ENCODE peak calls at places on chromosomes 1 and 21, in five cellular contexts. One of them, this sample, is unnamed.

GRCh38 chr21:30434033-30434631 is 4.1 kb downstream of the KRTAP13-4 start:
- DNase-seq in cardiac muscle cell: peak
- DNase-seq in fibroblast of mammary gland: peak
- DNase-seq in fibroblast of lung: peak
- DNase-seq in AG04450: no peak
- DNase-seq in this sample: peak

GRCh38 chr1:67710417-67710816 is 25.4 kb downstream of the GADD45A start:
- DNase-seq in cardiac muscle cell: no peak
- DNase-seq in fibroblast of mammary gland: peak
- DNase-seq in fibroblast of lung: peak
- DNase-seq in AG04450: no peak
- DNase-seq in this sample: peak

GRCh38 chr1:178361847-178362246 is 134.9 kb downstream of the CLEC20A start:
- DNase-seq in cardiac muscle cell: no peak
- DNase-seq in fibroblast of mammary gland: no peak
- DNase-seq in fibroblast of lung: no peak
- DNase-seq in AG04450: no peak
- DNase-seq in this sample: no peak

GRCh38 chr1:156803086-156803851 is 13.4 kb downstream of the SH2D2A start:
- DNase-seq in cardiac muscle cell: no peak
- DNase-seq in fibroblast of mammary gland: no peak
- DNase-seq in fibroblast of lung: no peak
- DNase-seq in AG04450: no peak
- DNase-seq in this sample: no peak

GRCh38 chr1:98661544-98662353 is at the start of gene SNX7:
- DNase-seq in cardiac muscle cell: peak
- DNase-seq in fibroblast of mammary gland: peak
- DNase-seq in fibroblast of lung: peak
- DNase-seq in AG04450: peak
- DNase-seq in this sample: peak

GRCh38 chr1:245512181-245512888 is 357.6 kb downstream of the KIF26B start:
- DNase-seq in cardiac muscle cell: no peak
- DNase-seq in fibroblast of mammary gland: peak
- DNase-seq in fibroblast of lung: peak
- DNase-seq in AG04450: no peak
- DNase-seq in this sample: peak

GRCh38 chr21:41547111-41547510 is 39.2 kb upstream of the TMPRSS2 start:
- DNase-seq in cardiac muscle cell: no peak
- DNase-seq in fibroblast of mammary gland: no peak
- DNase-seq in fibroblast of lung: no peak
- DNase-seq in AG04450: no peak
- DNase-seq in this sample: no peak

GRCh38 chr1:43271186-43272118 is 1.7 kb downstream of the TMEM125 start:
- DNase-seq in cardiac muscle cell: no peak
- DNase-seq in fibroblast of mammary gland: peak
- DNase-seq in fibroblast of lung: peak
- DNase-seq in AG04450: no peak
- DNase-seq in this sample: no peak

GRCh38 chr21:25733859-25734653 is 648 bp downstream of the ATP5PF start:
- DNase-seq in cardiac muscle cell: peak
- DNase-seq in fibroblast of mammary gland: peak
- DNase-seq in fibroblast of lung: peak
- DNase-seq in AG04450: peak
- DNase-seq in this sample: peak

GRCh38 chr1:20981903-20982695 is 194.6 kb downstream of the EIF4G3 start:
- DNase-seq in cardiac muscle cell: peak
- DNase-seq in fibroblast of mammary gland: peak
- DNase-seq in fibroblast of lung: peak
- DNase-seq in AG04450: no peak
- DNase-seq in this sample: peak

GRCh38 chr1:9129391-9130041 is 614 bp upstream of the GPR157 start:
- DNase-seq in cardiac muscle cell: peak
- DNase-seq in fibroblast of mammary gland: peak
- DNase-seq in fibroblast of lung: peak
- DNase-seq in AG04450: no peak
- DNase-seq in this sample: peak

GRCh38 chr1:245094092-245094491 is 60.7 kb upstream of the KIF26B start:
- DNase-seq in cardiac muscle cell: no peak
- DNase-seq in fibroblast of mammary gland: no peak
- DNase-seq in fibroblast of lung: no peak
- DNase-seq in AG04450: no peak
- DNase-seq in this sample: no peak

GRCh38 chr1:78651247-78651646 is 1.6 kb downstream of the IFI44 start:
- DNase-seq in cardiac muscle cell: no peak
- DNase-seq in fibroblast of mammary gland: peak
- DNase-seq in fibroblast of lung: peak
- DNase-seq in AG04450: no peak
- DNase-seq in this sample: no peak

GRCh38 chr1:61253059-61253735 is 170.8 kb downstream of the NFIA start:
- DNase-seq in cardiac muscle cell: peak
- DNase-seq in fibroblast of mammary gland: peak
- DNase-seq in fibroblast of lung: peak
- DNase-seq in AG04450: no peak
- DNase-seq in this sample: peak

GRCh38 chr1:25712299-25712970 is 87.6 kb upstream of the SELENON start:
- DNase-seq in cardiac muscle cell: no peak
- DNase-seq in fibroblast of mammary gland: no peak
- DNase-seq in fibroblast of lung: no peak
- DNase-seq in AG04450: no peak
- DNase-seq in this sample: no peak

GRCh38 chr1:18902523-18903312 is at the start of gene ALDH4A1:
- DNase-seq in cardiac muscle cell: peak
- DNase-seq in fibroblast of mammary gland: peak
- DNase-seq in fibroblast of lung: peak
- DNase-seq in AG04450: peak
- DNase-seq in this sample: peak

GRCh38 chr1:112904071-112904830 is 51.7 kb downstream of the SLC16A1 start:
- DNase-seq in cardiac muscle cell: no peak
- DNase-seq in fibroblast of mammary gland: peak
- DNase-seq in fibroblast of lung: peak
- DNase-seq in AG04450: peak
- DNase-seq in this sample: peak

GRCh38 chr1:42777860-42778259 is 6.9 kb upstream of the TMEM269 start:
- DNase-seq in cardiac muscle cell: peak
- DNase-seq in fibroblast of mammary gland: peak
- DNase-seq in fibroblast of lung: no peak
- DNase-seq in AG04450: no peak
- DNase-seq in this sample: peak

GRCh38 chr1:231818342-231818741 is 191.8 kb downstream of the DISC1 start:
- DNase-seq in cardiac muscle cell: peak
- DNase-seq in fibroblast of mammary gland: peak
- DNase-seq in fibroblast of lung: no peak
- DNase-seq in AG04450: no peak
- DNase-seq in this sample: peak

GRCh38 chr1:216310776-216311175 is 112.5 kb downstream of the USH2A start:
- DNase-seq in cardiac muscle cell: peak
- DNase-seq in fibroblast of mammary gland: peak
- DNase-seq in fibroblast of lung: peak
- DNase-seq in AG04450: peak
- DNase-seq in this sample: peak

GRCh38 chr21:39153842-39154241 is 29.4 kb downstream of the PSMG1 start:
- DNase-seq in cardiac muscle cell: no peak
- DNase-seq in fibroblast of mammary gland: no peak
- DNase-seq in fibroblast of lung: no peak
- DNase-seq in AG04450: no peak
- DNase-seq in this sample: no peak

GRCh38 chr21:44946254-44947041 is 6.6 kb downstream of the SLX9 start:
- DNase-seq in cardiac muscle cell: no peak
- DNase-seq in fibroblast of mammary gland: no peak
- DNase-seq in fibroblast of lung: no peak
- DNase-seq in AG04450: no peak
- DNase-seq in this sample: no peak

GRCh38 chr1:75908717-75909152 is 23.5 kb downstream of the ASB17 start:
- DNase-seq in cardiac muscle cell: peak
- DNase-seq in fibroblast of mammary gland: peak
- DNase-seq in fibroblast of lung: peak
- DNase-seq in AG04450: peak
- DNase-seq in this sample: peak

GRCh38 chr1:167178831-167179230 is 41.9 kb upstream of the POU2F1 start:
- DNase-seq in cardiac muscle cell: no peak
- DNase-seq in fibroblast of mammary gland: no peak
- DNase-seq in fibroblast of lung: no peak
- DNase-seq in AG04450: no peak
- DNase-seq in this sample: no peak

GRCh38 chr1:117555806-117556205 is 50.0 kb upstream of the TENT5C start:
- DNase-seq in cardiac muscle cell: no peak
- DNase-seq in fibroblast of mammary gland: no peak
- DNase-seq in fibroblast of lung: no peak
- DNase-seq in AG04450: no peak
- DNase-seq in this sample: no peak

GRCh38 chr21:45432575-45433255 is 27.8 kb downstream of the COL18A1 start:
- DNase-seq in cardiac muscle cell: no peak
- DNase-seq in fibroblast of mammary gland: peak
- DNase-seq in fibroblast of lung: peak
- DNase-seq in AG04450: no peak
- DNase-seq in this sample: peak

GRCh38 chr21:16840549-16840948 is 672.3 kb upstream of the CXADR start:
- DNase-seq in cardiac muscle cell: no peak
- DNase-seq in fibroblast of mammary gland: no peak
- DNase-seq in fibroblast of lung: no peak
- DNase-seq in AG04450: no peak
- DNase-seq in this sample: no peak

GRCh38 chr1:95583811-95584210 is 349.8 kb downstream of the RWDD3 start:
- DNase-seq in cardiac muscle cell: peak
- DNase-seq in fibroblast of mammary gland: no peak
- DNase-seq in fibroblast of lung: no peak
- DNase-seq in AG04450: no peak
- DNase-seq in this sample: no peak

GRCh38 chr1:43653893-43654292 is 3.9 kb downstream of the KDM4A start:
- DNase-seq in cardiac muscle cell: no peak
- DNase-seq in fibroblast of mammary gland: no peak
- DNase-seq in fibroblast of lung: no peak
- DNase-seq in AG04450: no peak
- DNase-seq in this sample: no peak

GRCh38 chr1:109115685-109116084 is 1.8 kb downstream of the ELAPOR1 start:
- DNase-seq in cardiac muscle cell: no peak
- DNase-seq in fibroblast of mammary gland: no peak
- DNase-seq in fibroblast of lung: no peak
- DNase-seq in AG04450: no peak
- DNase-seq in this sample: no peak

GRCh38 chr1:169468982-169469381 is 16.8 kb downstream of the SLC19A2 start:
- DNase-seq in cardiac muscle cell: no peak
- DNase-seq in fibroblast of mammary gland: peak
- DNase-seq in fibroblast of lung: peak
- DNase-seq in AG04450: no peak
- DNase-seq in this sample: peak

GRCh38 chr1:71804140-71804539 is 478.2 kb downstream of the NEGR1 start:
- DNase-seq in cardiac muscle cell: no peak
- DNase-seq in fibroblast of mammary gland: peak
- DNase-seq in fibroblast of lung: no peak
- DNase-seq in AG04450: no peak
- DNase-seq in this sample: no peak

GRCh38 chr1:232805269-232806070 is at the start of gene MAP10:
- DNase-seq in cardiac muscle cell: peak
- DNase-seq in fibroblast of mammary gland: peak
- DNase-seq in fibroblast of lung: peak
- DNase-seq in AG04450: peak
- DNase-seq in this sample: peak

DNA sequence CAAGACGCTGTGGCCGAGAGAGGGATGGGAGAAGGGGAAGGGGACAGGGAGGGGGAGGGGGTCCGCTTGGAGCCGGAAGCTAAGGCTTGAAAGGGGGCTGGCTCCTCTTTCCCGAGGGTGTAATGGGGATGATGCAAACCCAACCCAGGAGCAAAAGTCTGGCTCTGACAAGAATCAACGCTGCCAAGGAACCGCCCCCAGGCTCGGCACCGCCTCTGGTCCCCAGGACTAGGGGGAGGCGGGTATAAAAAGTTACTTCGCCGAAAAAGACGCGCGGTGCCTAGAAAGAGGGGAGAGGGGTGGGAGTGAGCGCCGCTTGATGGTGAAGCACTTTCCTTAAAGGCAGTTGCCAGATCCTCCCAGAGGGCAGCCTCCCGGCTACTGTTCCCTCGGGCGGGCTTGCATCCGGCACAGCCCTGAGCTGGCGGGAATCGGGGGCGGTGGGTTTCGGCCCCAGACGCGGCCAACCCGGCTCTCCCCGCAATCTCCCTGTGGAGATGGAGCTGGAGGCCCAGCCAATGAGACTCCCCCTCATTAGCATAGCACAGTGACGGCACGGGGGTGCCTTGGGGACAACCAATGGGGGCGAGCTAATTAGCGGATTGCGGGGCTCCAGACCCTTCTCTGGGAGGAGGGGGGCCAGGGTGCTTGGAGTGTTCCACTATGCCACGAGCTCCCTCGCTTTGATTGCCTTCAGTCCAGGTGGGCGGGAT is at the start of gene KCNT2:
- DNase-seq in cardiac muscle cell: peak
- DNase-seq in fibroblast of mammary gland: peak
- DNase-seq in fibroblast of lung: peak
- DNase-seq in AG04450: peak
- DNase-seq in this sample: peak
- H3K4me3 ChIP-seq in cardiac muscle cell: peak
- H3K4me3 ChIP-seq in fibroblast of mammary gland: peak
- H3K4me3 ChIP-seq in fibroblast of lung: peak
- H3K4me3 ChIP-seq in AG04450: peak
- H3K4me3 ChIP-seq in this sample: peak

GRCh38 chr1:160910351-160910750 is 25.4 kb upstream of the ITLN1 start:
- DNase-seq in cardiac muscle cell: no peak
- DNase-seq in fibroblast of mammary gland: no peak
- DNase-seq in fibroblast of lung: no peak
- DNase-seq in AG04450: no peak
- DNase-seq in this sample: no peak
- H3K4me3 ChIP-seq in cardiac muscle cell: no peak
- H3K4me3 ChIP-seq in fibroblast of mammary gland: no peak
- H3K4me3 ChIP-seq in fibroblast of lung: no peak
- H3K4me3 ChIP-seq in AG04450: no peak
- H3K4me3 ChIP-seq in this sample: no peak

GRCh38 chr1:230713138-230713537 is 784 bp downstream of the AGT start:
- DNase-seq in cardiac muscle cell: no peak
- DNase-seq in fibroblast of mammary gland: no peak
- DNase-seq in fibroblast of lung: no peak
- DNase-seq in AG04450: no peak
- DNase-seq in this sample: no peak
- H3K4me3 ChIP-seq in cardiac muscle cell: no peak
- H3K4me3 ChIP-seq in fibroblast of mammary gland: no peak
- H3K4me3 ChIP-seq in fibroblast of lung: no peak
- H3K4me3 ChIP-seq in AG04450: no peak
- H3K4me3 ChIP-seq in this sample: no peak

GRCh38 chr1:206683313-206683712 is 1.4 kb upstream of the MAPKAPK2 start:
- DNase-seq in cardiac muscle cell: no peak
- DNase-seq in fibroblast of mammary gland: no peak
- DNase-seq in fibroblast of lung: no peak
- DNase-seq in AG04450: no peak
- DNase-seq in this sample: no peak

GRCh38 chr1:206684478-206685255 is at the start of gene MAPKAPK2:
- DNase-seq in cardiac muscle cell: peak
- DNase-seq in fibroblast of mammary gland: peak
- DNase-seq in fibroblast of lung: peak
- DNase-seq in AG04450: no peak
- DNase-seq in this sample: peak

GRCh38 chr1:206685256-206685748 is 597 bp downstream of the MAPKAPK2 start:
- DNase-seq in cardiac muscle cell: peak
- DNase-seq in fibroblast of mammary gland: peak
- DNase-seq in fibroblast of lung: no peak
- DNase-seq in AG04450: no peak
- DNase-seq in this sample: peak

GRCh38 chr1:206682111-206682510 is 2.6 kb upstream of the MAPKAPK2 start:
- DNase-seq in cardiac muscle cell: no peak
- DNase-seq in fibroblast of mammary gland: peak
- DNase-seq in fibroblast of lung: no peak
- DNase-seq in AG04450: no peak
- DNase-seq in this sample: no peak

GRCh38 chr1:206684003-206684402 is 702 bp upstream of the MAPKAPK2 start:
- DNase-seq in cardiac muscle cell: no peak
- DNase-seq in fibroblast of mammary gland: no peak
- DNase-seq in fibroblast of lung: no peak
- DNase-seq in AG04450: no peak
- DNase-seq in this sample: no peak
- H3K4me3 ChIP-seq in cardiac muscle cell: peak
- H3K4me3 ChIP-seq in fibroblast of mammary gland: peak
- H3K4me3 ChIP-seq in fibroblast of lung: peak
- H3K4me3 ChIP-seq in AG04450: peak
- H3K4me3 ChIP-seq in this sample: no peak